ENCODE peak calls at places on chromosomes 12 and 14, in four cellular contexts. One of them, this sample, is unnamed.

GRCh38 chr12:5171701-5172100 is 128.0 kb downstream of the KCNA5 start:
- DNase-seq in thoracic aorta: no peak
- DNase-seq in colonic mucosa: peak; percentile 50
- DNase-seq in mesendoderm: peak; percentile 76
- DNase-seq in this sample: no peak

GRCh38 chr14:98198385-98198784 is 1073.6 kb downstream of the BCL11B start:
- DNase-seq in colonic mucosa: no peak
- DNase-seq in mesendoderm: no peak
- DNase-seq in thoracic aorta: no peak
- DNase-seq in this sample: no peak

GRCh38 chr12:29807125-29807524 is 23.4 kb upstream of the TMTC1 start:
- DNase-seq in colonic mucosa: no peak
- DNase-seq in mesendoderm: no peak
- DNase-seq in thoracic aorta: no peak
- DNase-seq in this sample: no peak

GRCh38 chr12:52925717-52926595 is 21.1 kb upstream of the KRT8 start:
- DNase-seq in thoracic aorta: no peak
- DNase-seq in mesendoderm: peak; percentile 89
- DNase-seq in colonic mucosa: peak; percentile 83
- DNase-seq in this sample: no peak

GRCh38 chr14:58294201-58294600 is 4.2 kb upstream of the ARID4A start:
- DNase-seq in mesendoderm: no peak
- DNase-seq in colonic mucosa: no peak
- DNase-seq in thoracic aorta: no peak
- DNase-seq in this sample: no peak

GRCh38 chr12:63949902-63950301 is 105.4 kb downstream of the SRGAP1 start:
- DNase-seq in thoracic aorta: no peak
- DNase-seq in colonic mucosa: no peak
- DNase-seq in mesendoderm: no peak
- DNase-seq in this sample: no peak

GRCh38 chr14:77980475-77981321 is 180.8 kb downstream of the ADCK1 start:
- DNase-seq in thoracic aorta: no peak
- DNase-seq in mesendoderm: peak; percentile 57
- DNase-seq in colonic mucosa: peak; percentile 36
- DNase-seq in this sample: peak; percentile 50

GRCh38 chr14:32203928-32204357 is 874 bp upstream of the RNU6-8 start:
- DNase-seq in thoracic aorta: no peak
- DNase-seq in mesendoderm: no peak
- DNase-seq in colonic mucosa: peak; percentile 36
- DNase-seq in this sample: no peak

GRCh38 chr12:106601548-106601947 is 18.7 kb downstream of the RFX4 start:
- DNase-seq in colonic mucosa: no peak
- DNase-seq in thoracic aorta: no peak
- DNase-seq in mesendoderm: peak; percentile 6
- DNase-seq in this sample: no peak

DNA sequence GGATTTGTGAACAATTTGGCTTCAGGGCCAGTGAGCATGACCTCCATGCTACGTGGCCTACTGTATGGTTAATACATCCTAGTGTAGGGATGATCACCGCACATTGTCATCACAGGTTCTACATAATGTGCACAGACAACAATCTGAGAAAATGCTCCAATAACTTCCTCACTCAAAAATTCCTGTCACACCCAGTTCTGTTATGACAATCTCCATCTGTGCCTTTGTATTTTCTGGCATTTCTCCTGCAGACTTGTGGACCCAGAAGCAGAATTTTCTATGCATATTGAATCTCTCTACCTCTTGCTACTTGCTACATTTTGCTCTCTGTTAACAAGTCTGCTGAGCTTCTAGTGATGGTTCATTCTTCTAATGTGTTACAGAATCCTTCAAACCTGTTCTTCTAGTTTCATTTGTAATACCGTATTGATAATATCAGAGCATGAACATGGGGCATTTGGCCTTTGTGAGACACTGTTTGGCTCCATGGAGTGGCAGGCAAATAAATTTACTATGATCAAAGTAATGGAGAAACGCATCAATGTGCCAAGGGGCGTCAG is 127.8 kb upstream of the PTPRQ start:
- DNase-seq in thoracic aorta: no peak
- DNase-seq in colonic mucosa: no peak
- DNase-seq in mesendoderm: no peak
- DNase-seq in this sample: no peak
- H3K27ac ChIP-seq in thoracic aorta: no peak overlapping the region
- H3K27ac ChIP-seq in colonic mucosa: no peak overlapping the region
- H3K27ac ChIP-seq in mesendoderm: no peak overlapping the region
- H3K27ac ChIP-seq in this sample: no peak overlapping the region

DNA sequence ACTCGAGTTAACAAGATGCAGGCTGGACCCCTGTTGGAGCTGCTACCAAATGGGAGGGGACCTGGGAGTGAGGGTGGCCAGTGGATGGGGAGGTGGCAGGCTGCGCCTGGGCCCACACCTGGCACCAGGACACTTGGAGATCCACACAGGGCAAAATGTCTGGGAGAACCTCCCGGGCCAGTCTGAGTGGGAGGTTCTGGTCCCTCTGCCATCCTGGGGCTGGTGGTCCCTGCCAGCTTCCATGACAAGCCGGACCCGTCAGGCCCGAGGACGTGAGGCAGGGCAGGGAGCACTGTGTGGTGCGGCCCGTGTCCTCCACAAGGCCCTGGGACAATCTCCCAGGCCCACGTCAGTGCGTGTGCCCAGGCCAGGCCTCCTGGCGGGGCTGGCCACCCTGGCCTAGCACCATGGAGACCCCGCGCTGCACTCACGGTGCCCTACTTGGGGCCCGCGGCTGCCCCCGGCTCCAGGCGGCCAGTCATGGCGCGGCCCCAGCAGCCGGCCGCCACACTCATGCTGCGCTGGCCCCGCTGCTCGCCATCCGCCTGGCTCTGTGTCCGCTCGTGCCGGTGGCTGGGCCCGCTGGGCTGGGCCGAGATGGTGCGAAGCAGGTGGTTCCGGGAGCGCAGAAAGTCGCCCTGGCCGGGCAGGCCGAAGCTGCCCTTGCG is 5.2 kb downstream of the ARL6IP4 start:
- DNase-seq in colonic mucosa: no peak
- DNase-seq in thoracic aorta: no peak
- DNase-seq in mesendoderm: no peak
- DNase-seq in this sample: no peak
- H3K27ac ChIP-seq in colonic mucosa: no peak overlapping the region
- H3K27ac ChIP-seq in thoracic aorta: no peak overlapping the region
- H3K27ac ChIP-seq in mesendoderm: no peak overlapping the region
- H3K27ac ChIP-seq in this sample: peak overlapping the region; percentile 80

GRCh38 chr12:31727197-31727596 is 1.6 kb downstream of the AMN1 start:
- DNase-seq in colonic mucosa: no peak
- DNase-seq in mesendoderm: no peak
- DNase-seq in thoracic aorta: no peak
- DNase-seq in this sample: no peak

GRCh38 chr12:31728917-31729640 is at the start of gene AMN1:
- DNase-seq in mesendoderm: peak; percentile 100
- DNase-seq in thoracic aorta: peak; percentile 95
- DNase-seq in colonic mucosa: peak; percentile 100
- DNase-seq in this sample: peak; percentile 93

GRCh38 chr12:31728289-31728916 is 418 bp downstream of the AMN1 start:
- DNase-seq in thoracic aorta: no peak
- DNase-seq in colonic mucosa: peak; percentile 61
- DNase-seq in mesendoderm: no peak
- DNase-seq in this sample: no peak

GRCh38 chr12:31726575-31726974 is 2.2 kb downstream of the AMN1 start:
- DNase-seq in thoracic aorta: no peak
- DNase-seq in mesendoderm: no peak
- DNase-seq in colonic mucosa: no peak
- DNase-seq in this sample: no peak

DNA sequence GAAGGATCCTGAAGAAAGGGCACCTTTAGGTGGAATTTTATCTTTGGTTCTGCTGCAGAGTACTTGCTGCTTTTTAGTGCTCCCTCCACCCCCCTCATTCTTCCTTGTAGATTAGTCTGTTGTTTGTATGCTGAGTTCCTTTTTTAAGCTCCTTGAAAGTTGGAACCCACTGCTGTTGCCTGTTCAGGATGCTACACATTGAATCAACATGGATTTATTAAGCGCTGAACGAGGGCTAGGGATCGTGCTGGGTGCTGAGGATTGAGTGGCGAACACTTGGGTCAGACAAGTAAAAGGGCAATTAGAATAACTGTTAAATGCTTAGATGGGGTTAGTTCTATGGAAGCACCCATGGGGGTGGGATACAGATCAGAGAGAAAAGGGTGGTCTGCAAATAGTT is 907 bp upstream of the AMN1 start:
- DNase-seq in colonic mucosa: no peak
- DNase-seq in thoracic aorta: no peak
- DNase-seq in mesendoderm: no peak
- DNase-seq in this sample: no peak
- H3K27ac ChIP-seq in colonic mucosa: peak overlapping the region; percentile 94
- H3K27ac ChIP-seq in thoracic aorta: peak overlapping the region; percentile 98
- H3K27ac ChIP-seq in mesendoderm: no peak overlapping the region
- H3K27ac ChIP-seq in this sample: peak overlapping the region; percentile 98

DNA sequence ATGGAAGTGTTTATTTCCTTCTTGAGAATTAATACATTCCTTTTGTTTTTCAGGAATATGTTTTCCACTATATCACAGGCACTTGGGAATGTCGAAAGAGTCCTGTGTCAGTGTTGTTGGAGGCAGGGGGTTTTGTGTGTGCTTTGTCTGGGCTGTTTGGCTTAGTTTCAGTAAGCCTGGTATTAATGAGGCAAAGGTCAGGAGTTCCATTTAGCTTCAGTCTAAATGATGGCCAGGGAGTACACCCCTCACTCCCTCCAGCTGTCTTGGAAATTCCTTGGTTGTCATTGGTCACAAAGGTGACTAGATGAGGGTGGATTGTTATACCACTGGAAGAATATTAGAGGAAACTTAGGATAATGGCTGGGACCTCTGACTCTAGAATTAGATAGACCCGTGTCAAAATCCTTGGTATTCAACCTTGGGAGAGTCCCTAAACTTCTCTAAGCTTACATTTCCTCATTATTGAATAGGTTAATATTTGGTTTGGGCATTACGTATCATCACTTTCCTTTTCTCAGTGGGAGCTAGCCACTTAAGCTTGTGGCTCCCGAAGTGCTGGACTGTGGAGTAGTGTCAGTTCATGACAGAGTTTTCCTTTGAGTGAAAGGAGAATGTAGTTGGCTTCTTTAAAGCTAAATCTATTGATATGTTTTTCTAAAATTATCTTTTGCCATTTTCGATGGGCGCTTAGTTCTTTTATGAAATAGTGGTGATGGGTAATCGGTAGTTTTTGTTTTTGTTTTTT is 5.2 kb downstream of the FRS2 start:
- DNase-seq in colonic mucosa: no peak
- DNase-seq in mesendoderm: no peak
- DNase-seq in thoracic aorta: no peak
- DNase-seq in this sample: no peak
- H3K27ac ChIP-seq in colonic mucosa: no peak overlapping the region
- H3K27ac ChIP-seq in mesendoderm: no peak overlapping the region
- H3K27ac ChIP-seq in thoracic aorta: peak overlapping the region; percentile 40
- H3K27ac ChIP-seq in this sample: peak overlapping the region; percentile 90

GRCh38 chr12:57135487-57135886 is 7.2 kb downstream of the LRP1 start:
- DNase-seq in mesendoderm: peak; percentile 80
- DNase-seq in colonic mucosa: no peak
- DNase-seq in thoracic aorta: no peak
- DNase-seq in this sample: no peak
- H3K27ac ChIP-seq in mesendoderm: peak overlapping the region; percentile 21
- H3K27ac ChIP-seq in colonic mucosa: peak overlapping the region; percentile 63
- H3K27ac ChIP-seq in thoracic aorta: peak overlapping the region; percentile 80
- H3K27ac ChIP-seq in this sample: peak overlapping the region; percentile 87

GRCh38 chr12:68785358-68785757 is 22.6 kb upstream of the MDM2 start:
- DNase-seq in mesendoderm: no peak
- DNase-seq in colonic mucosa: no peak
- DNase-seq in thoracic aorta: no peak
- DNase-seq in this sample: no peak

GRCh38 chr12:68785823-68786222 is 22.2 kb upstream of the MDM2 start:
- DNase-seq in mesendoderm: no peak
- DNase-seq in thoracic aorta: no peak
- DNase-seq in colonic mucosa: no peak
- DNase-seq in this sample: no peak

GRCh38 chr12:68788554-68789143 is 19.3 kb upstream of the MDM2 start:
- DNase-seq in mesendoderm: no peak
- DNase-seq in colonic mucosa: no peak
- DNase-seq in thoracic aorta: no peak
- DNase-seq in this sample: no peak

GRCh38 chr12:68789144-68789878 is 18.7 kb upstream of the MDM2 start:
- DNase-seq in mesendoderm: no peak
- DNase-seq in thoracic aorta: no peak
- DNase-seq in colonic mucosa: no peak
- DNase-seq in this sample: no peak

GRCh38 chr12:68786929-68787328 is 21.0 kb upstream of the MDM2 start:
- DNase-seq in colonic mucosa: no peak
- DNase-seq in thoracic aorta: no peak
- DNase-seq in mesendoderm: no peak
- DNase-seq in this sample: no peak
- H3K27ac ChIP-seq in colonic mucosa: peak overlapping the region; percentile 41
- H3K27ac ChIP-seq in thoracic aorta: peak overlapping the region; percentile 5
- H3K27ac ChIP-seq in mesendoderm: no peak overlapping the region
- H3K27ac ChIP-seq in this sample: peak overlapping the region; percentile 14

DNA sequence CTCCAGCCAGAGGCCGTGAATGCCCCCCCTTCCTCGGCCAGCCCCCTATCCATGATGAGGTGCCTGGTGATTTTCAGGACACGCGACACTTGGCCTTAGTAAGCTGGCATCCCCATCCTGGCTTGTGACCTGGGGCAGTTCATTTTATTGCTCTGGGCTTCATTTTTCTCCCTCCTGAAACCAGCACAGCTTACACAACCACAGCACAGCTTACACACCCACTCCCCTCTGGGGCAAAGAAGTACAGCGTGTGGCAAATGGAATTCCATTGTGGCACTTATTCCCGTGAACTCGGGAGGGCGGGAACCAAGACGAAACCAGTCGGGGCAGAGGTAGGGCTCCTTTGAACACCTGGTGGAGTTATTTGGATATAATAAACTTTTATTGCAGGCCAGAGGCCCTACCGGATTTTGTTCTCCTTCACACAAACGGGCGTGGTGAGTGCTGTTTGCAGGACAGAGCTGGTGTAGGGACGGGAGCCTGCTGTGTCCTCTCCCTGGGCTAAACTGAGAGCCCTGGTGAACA is 29.1 kb downstream of the CD9 start:
- DNase-seq in mesendoderm: no peak
- DNase-seq in colonic mucosa: peak; percentile 93
- DNase-seq in thoracic aorta: no peak
- DNase-seq in this sample: no peak
- H3K27ac ChIP-seq in mesendoderm: no peak overlapping the region
- H3K27ac ChIP-seq in colonic mucosa: peak overlapping the region; percentile 92
- H3K27ac ChIP-seq in thoracic aorta: peak overlapping the region; percentile 92
- H3K27ac ChIP-seq in this sample: peak overlapping the region; percentile 95

This sample was measured in caudate nucleus.